ENCODE peak calls at places on chromosomes 16 and 17, in ten cellular contexts. Y, K, N, X, W, L, Z, D, R and E are unnamed samples. For H3K9me3, the result is how much of the 10 kb centered on the place peaks cover.

GRCh38 chr16:53129281-53130192 is 74.7 kb downstream of the CHD9 start:
- DNase-seq in Z (no peak), N (peak), X (peak), L (peak), W (peak), R (no peak), D (no peak), Y (no peak), K (peak), E (no peak)

GRCh38 chr16:71255721-71256120 is 25.2 kb upstream of the HYDIN start:
- DNase-seq in N (no peak), Z (no peak), R (no peak), Y (no peak), D (no peak), W (no peak), X (no peak), K (no peak), L (no peak), E (no peak)

GRCh38 chr16:7624871-7625766 is 292.5 kb downstream of the RBFOX1 start:
- DNase-seq in R (no peak), Z (no peak), K (no peak), D (no peak), X (no peak), W (no peak), L (no peak), N (no peak), Y (no peak), E (no peak)

GRCh38 chr16:75472908-75473877 is 8.7 kb upstream of the TMEM170A start:
- DNase-seq in D (no peak), K (no peak), W (no peak), R (no peak), Y (no peak), Z (no peak), N (no peak), X (no peak), L (no peak), E (no peak)

GRCh38 chr17:74763565-74764387 is 12.4 kb downstream of the NAT9 start:
- DNase-seq in Y (no peak), W (no peak), K (no peak), R (no peak), X (no peak), D (no peak), L (no peak), N (no peak), Z (no peak), E (no peak)

GRCh38 chr16:68997564-68997963 is 107.9 kb upstream of the HAS3 start:
- DNase-seq in D (no peak), X (no peak), N (no peak), L (no peak), W (no peak), Y (no peak), K (no peak), Z (no peak), R (no peak), E (no peak)

GRCh38 chr16:54651440-54651839 is 279.2 kb upstream of the IRX5 start:
- DNase-seq in K (no peak), X (no peak), W (no peak), D (no peak), Z (no peak), L (no peak), R (no peak), N (no peak), Y (no peak), E (no peak)

GRCh38 chr16:68470461-68471150 is 22.3 kb upstream of the SMPD3 start:
- DNase-seq in N (no peak), X (no peak), R (no peak), W (no peak), K (peak), Z (no peak), L (no peak), D (no peak), Y (no peak), E (no peak)

GRCh38 chr17:2718150-2718938 is 6.8 kb upstream of the CLUH start:
- DNase-seq in Z (no peak), N (no peak), X (no peak), D (peak), W (no peak), L (no peak), R (no peak), K (no peak), Y (no peak), E (no peak)

GRCh38 chr16:82236415-82236814 is 66.4 kb upstream of the MPHOSPH6 start:
- DNase-seq in W (no peak), X (no peak), D (no peak), Y (no peak), N (no peak), R (no peak), L (no peak), Z (no peak), K (no peak), E (no peak)
- H3K4me3 ChIP-seq in W (no peak), X (no peak), D (no peak), Y (no peak), N (no peak), R (no peak), L (no peak), Z (no peak), K (no peak), E (no peak)

GRCh38 chr16:3220839-3221238 is 14.1 kb downstream of the ZNF200 start:
- DNase-seq in W (no peak), R (no peak), Z (no peak), K (no peak), X (no peak), L (no peak), D (no peak), N (no peak), Y (no peak), E (no peak)

DNA sequence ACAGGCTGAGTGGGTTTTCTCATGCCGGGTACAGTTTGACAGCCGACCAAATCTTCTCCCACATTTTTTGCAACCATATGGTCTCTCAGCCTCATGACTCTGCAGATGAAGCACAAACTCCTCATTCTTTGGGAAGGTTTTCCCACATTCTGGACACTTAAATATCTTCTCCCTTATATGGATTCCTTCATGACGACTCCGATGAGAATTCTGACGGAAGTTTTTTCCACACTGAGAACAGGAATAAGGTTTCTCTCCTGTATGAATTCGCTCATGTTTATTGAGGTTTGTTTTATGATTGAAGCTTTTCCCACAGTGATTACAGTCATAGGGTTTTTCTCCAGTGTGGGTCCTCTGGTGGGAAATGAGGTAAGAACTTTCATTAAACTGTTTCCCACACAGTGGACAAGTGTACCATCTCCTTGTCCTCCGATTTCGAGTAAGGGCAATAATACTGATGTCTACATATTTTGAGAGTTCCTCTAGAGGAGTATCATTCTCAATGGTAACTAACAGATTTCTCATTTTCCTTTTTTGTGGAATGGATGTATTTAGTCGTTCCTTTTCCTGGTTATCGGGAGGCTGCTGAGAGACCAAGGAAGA is 10.9 kb downstream of the ZNF200 start:
- DNase-seq in W (no peak), L (no peak), K (no peak), R (no peak), Y (no peak), N (no peak), Z (no peak), D (no peak), X (peak), E (no peak)
- H3K9me3 ChIP-seq in W (half or more), L (under half), K (under half), R (under half), Y (half or more), N (half or more), Z (under half), D (half or more), X (under half), E (half or more)

GRCh38 chr17:78682363-78682762 is 99.7 kb downstream of the CYTH1 start:
- DNase-seq in L (no peak), N (no peak), Y (no peak), W (no peak), Z (no peak), X (no peak), D (no peak), R (no peak), K (no peak), E (no peak)

GRCh38 chr17:78678711-78679110 is 101.5 kb upstream of the DNAH17 start:
- DNase-seq in Y (no peak), R (no peak), K (no peak), D (no peak), X (no peak), L (no peak), N (no peak), W (no peak), Z (no peak), E (no peak)

GRCh38 chr17:78678220-78678554 is 101.0 kb upstream of the DNAH17 start:
- DNase-seq in K (no peak), R (no peak), Y (no peak), D (peak), W (no peak), N (no peak), Z (no peak), X (no peak), L (no peak), E (no peak)

GRCh38 chr17:78679495-78680395 is 102.3 kb downstream of the CYTH1 start:
- DNase-seq in D (no peak), Z (no peak), L (no peak), X (no peak), W (no peak), K (no peak), R (no peak), Y (no peak), N (peak), E (no peak)

GRCh38 chr17:78680436-78680835 is 101.6 kb downstream of the CYTH1 start:
- DNase-seq in D (no peak), R (no peak), L (no peak), K (no peak), Y (no peak), X (peak), W (no peak), Z (no peak), N (peak), E (no peak)
- H3K4me3 ChIP-seq in D (no peak), R (no peak), L (no peak), K (no peak), Y (peak), X (no peak), W (no peak), Z (no peak), N (no peak), E (no peak)

GRCh38 chr17:21143695-21144094 is 16.9 kb downstream of the DHRS7B start:
- DNase-seq in D (no peak), W (no peak), K (no peak), R (no peak), L (no peak), Z (no peak), Y (no peak), N (no peak), X (no peak), E (no peak)

GRCh38 chr17:21146362-21147021 is 19.7 kb downstream of the DHRS7B start:
- DNase-seq in N (no peak), Z (no peak), D (no peak), Y (no peak), W (no peak), K (no peak), R (no peak), L (no peak), X (no peak), E (no peak)

GRCh38 chr17:21140911-21141310 is 14.1 kb downstream of the DHRS7B start:
- DNase-seq in W (no peak), Y (no peak), N (no peak), K (peak), Z (no peak), R (no peak), L (no peak), D (no peak), X (no peak), E (no peak)
- H3K9me3 ChIP-seq in W (under half), Y (under half), N (under half), K (under half), Z (under half), R (under half), L (under half), D (under half), X (under half), E (under half)

DNA sequence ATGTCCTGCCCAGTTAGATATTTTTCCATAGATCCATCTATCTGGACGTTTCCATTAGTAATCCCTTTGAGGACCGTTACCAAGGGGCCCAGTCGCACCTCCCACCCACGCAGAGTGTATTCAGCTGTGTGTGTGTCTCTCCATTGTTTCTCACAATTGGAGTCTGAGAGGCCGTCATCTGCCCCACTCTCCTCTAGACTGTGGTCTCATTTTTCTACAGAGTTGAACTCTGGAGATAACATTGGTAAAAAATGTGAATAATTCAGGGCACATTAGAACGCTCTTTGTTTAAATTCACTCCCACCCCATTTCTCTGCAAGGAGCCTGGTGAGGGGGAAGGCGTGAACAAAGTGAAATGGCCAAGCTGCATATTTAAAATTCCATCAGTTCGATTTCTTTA is 333.0 kb upstream of the MAF start:
- DNase-seq in L (no peak), R (no peak), W (no peak), D (no peak), X (peak), Z (no peak), N (no peak), K (no peak), Y (no peak), E (no peak)
- H3K4me3 ChIP-seq in L (no peak), R (no peak), W (no peak), D (no peak), X (no peak), Z (no peak), N (no peak), K (no peak), Y (no peak), E (no peak)

GRCh38 chr17:82948081-82948511 is 108.3 kb upstream of the ZNF750 start:
- DNase-seq in Z (no peak), L (no peak), R (no peak), X (no peak), N (no peak), Y (no peak), W (no peak), K (no peak), D (peak), E (no peak)
- H3K9me3 ChIP-seq in Z (under half), L (under half), R (under half), X (under half), N (half or more), Y (half or more), W (half or more), K (under half), D (under half), E (half or more)

DNA sequence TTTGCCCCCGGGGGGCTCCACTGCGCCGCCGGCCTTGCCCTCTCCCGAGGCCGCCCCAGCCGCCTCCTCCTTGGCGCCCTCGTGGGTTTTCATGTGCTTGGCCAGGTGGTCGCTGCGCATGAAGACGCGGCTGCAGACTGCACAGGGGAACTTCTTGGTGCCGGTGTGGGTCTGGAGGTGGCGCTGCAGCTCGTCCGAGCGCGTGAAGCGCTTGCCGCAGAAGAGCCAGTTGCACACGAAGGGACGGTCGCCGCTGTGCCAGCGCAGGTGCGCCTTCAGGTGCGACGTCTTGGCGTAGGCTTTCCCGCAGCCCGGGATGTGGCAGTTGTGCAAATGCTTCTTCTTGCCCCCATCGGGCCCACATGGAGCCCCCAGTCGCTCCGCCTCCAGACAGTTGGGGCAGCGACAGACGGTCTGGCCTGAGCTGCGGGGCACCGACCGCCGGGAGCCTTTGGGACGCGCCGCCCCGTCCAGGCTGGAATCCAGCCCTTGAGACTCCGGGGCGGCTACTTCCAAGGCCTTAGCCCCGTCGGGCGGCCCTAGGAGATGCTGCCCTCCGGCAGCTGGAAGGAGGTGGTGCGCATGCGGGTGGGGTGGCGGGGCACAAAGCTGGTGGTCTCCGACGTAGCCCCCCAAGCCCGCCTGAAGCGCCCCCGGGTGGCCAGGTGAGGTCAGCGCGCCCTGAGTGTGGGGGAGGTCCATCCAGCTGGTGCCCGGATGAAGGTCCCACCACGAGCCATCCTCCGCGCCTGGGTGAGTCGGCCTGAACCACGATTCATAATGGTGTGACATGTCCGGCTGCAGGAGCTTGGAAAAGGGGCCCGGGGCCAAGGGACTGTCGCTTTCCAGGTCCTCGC is 3.4 kb downstream of the SP6 start:
- DNase-seq in Y (no peak), L (no peak), D (no peak), R (no peak), Z (no peak), K (no peak), N (no peak), W (no peak), X (no peak), E (no peak)
- H3K4me3 ChIP-seq in Y (no peak), L (no peak), D (no peak), R (no peak), Z (no peak), K (no peak), N (no peak), W (no peak), X (no peak), E (no peak)

DNA sequence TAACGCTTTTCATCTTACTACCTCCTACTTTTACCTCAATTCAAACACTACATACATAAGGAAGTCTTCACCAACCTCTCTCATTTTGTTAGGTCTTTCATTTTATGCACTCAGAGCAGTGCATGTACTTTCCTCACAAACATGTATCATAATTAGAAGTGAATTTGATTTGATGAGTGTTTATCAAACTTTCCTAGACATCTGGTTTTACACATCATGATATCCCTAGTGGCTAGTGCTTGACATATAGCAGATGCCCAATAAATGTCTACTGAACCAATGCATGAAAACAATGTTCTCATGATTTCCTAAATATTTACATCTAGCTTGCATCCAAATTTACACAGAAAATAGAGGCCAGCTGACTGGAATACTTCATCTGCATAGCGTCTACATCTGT is 323.4 kb upstream of the KIF2B start:
- DNase-seq in D (no peak), X (no peak), K (no peak), R (no peak), W (no peak), L (no peak), N (peak), Z (no peak), Y (no peak), E (no peak)
- H3K9me3 ChIP-seq in D (under half), X (under half), K (under half), R (under half), W (under half), L (under half), N (under half), Z (under half), Y (under half), E (under half)

DNA sequence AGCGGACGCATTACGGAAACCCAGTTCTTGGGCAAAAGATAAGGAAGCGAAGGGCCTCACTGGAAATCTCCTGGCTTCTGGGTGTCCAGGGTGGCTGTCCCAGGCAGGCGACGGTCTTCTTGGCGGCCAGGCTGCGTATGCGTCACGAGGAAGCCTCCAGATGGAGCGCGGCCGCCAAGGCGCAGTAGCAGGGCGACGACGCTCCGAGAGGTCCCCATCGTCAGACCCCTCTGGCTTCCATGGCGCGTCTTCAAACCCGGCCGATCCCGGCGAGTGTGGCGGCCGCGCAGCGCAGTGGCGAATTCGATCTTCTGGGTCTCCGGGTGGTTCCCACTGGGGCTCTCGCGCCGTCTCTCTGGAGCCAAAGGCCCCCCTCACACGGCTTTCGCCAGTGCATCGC is 13.8 kb upstream of the ANKRD40CL start:
- DNase-seq in N (no peak), K (no peak), W (no peak), L (no peak), Z (no peak), X (no peak), R (no peak), D (peak), Y (no peak), E (no peak)
- H3K4me3 ChIP-seq in N (peak), K (no peak), W (peak), L (no peak), Z (no peak), X (no peak), R (no peak), D (peak), Y (no peak), E (no peak)

GRCh38 chr17:31549121-31549524 is 157.6 kb downstream of the RAB11FIP4 start:
- DNase-seq in W (no peak), K (peak), Z (no peak), Y (peak), X (no peak), N (peak), R (no peak), D (no peak), L (no peak), E (no peak)
- H3K9me3 ChIP-seq in W (under half), K (under half), Z (under half), Y (under half), X (under half), N (under half), R (under half), D (under half), L (under half), E (under half)